ENCODE peak calls at places on chromosomes 4 and X, in eight cellular contexts. Y, K, A, M, G, H, D and C are unnamed samples.

GRCh38 chrX:133699023-133699728 is 283.9 kb upstream of the GPC4 start:
- DNase-seq in K (no peak), H (no peak), D (no peak), G (no peak), Y (no peak), M (no peak), A (no peak), C (no peak)

GRCh38 chr4:37678624-37679023 is 7.6 kb downstream of the RELL1 start:
- DNase-seq in H (no peak), G (no peak), K (no peak), D (no peak), M (no peak), Y (no peak), A (no peak), C (no peak)

GRCh38 chr4:1192493-1193205 is 20.3 kb upstream of the SPON2 start:
- DNase-seq in D (no peak), G (no peak), K (no peak), A (peak; percentile 54), Y (no peak), H (peak; percentile 76), M (no peak), C (no peak)

GRCh38 chr4:80225628-80226027 is 28.3 kb downstream of the PRDM8 start:
- DNase-seq in H (no peak), M (no peak), K (no peak), G (no peak), Y (no peak), A (no peak), D (no peak), C (peak; percentile 72)

GRCh38 chr4:79217043-79217442 is 108.8 kb downstream of the NAA11 start:
- DNase-seq in A (no peak), D (no peak), M (no peak), G (no peak), H (no peak), Y (no peak), K (no peak), C (no peak)

GRCh38 chr4:14180166-14180565 is 552.6 kb upstream of the BOD1L1 start:
- DNase-seq in D (no peak), G (no peak), Y (no peak), H (no peak), A (no peak), M (no peak), K (no peak), C (no peak)

GRCh38 chr4:85740431-85740861 is 265.5 kb downstream of the ARHGAP24 start:
- DNase-seq in K (no peak), Y (no peak), H (no peak), D (no peak), G (no peak), M (no peak), A (no peak), C (no peak)

GRCh38 chr4:52659016-52659721 is at the start of gene USP46:
- DNase-seq in Y (peak; percentile 15), M (peak; percentile 32), D (peak; percentile 19), K (peak; percentile 76), A (peak; percentile 75), H (peak; percentile 53), G (peak; percentile 85), C (peak; percentile 82)

GRCh38 chrX:150546711-150547153 is 21.7 kb upstream of the MTM1 start:
- DNase-seq in K (no peak), D (peak; percentile 13), G (no peak), H (no peak), A (no peak), M (no peak), Y (no peak), C (no peak)

GRCh38 chr4:163191999-163192398 is 25.3 kb upstream of the NAF1 start:
- DNase-seq in G (no peak), M (no peak), K (no peak), H (no peak), D (no peak), Y (peak; percentile 31), A (no peak), C (peak; percentile 31)

GRCh38 chrX:130094712-130095111 is 15.6 kb downstream of the ELF4 start:
- DNase-seq in A (no peak), Y (no peak), H (no peak), G (no peak), M (no peak), D (no peak), K (no peak), C (no peak)

GRCh38 chr4:125719987-125720386 is 405.2 kb downstream of the FAT4 start:
- DNase-seq in G (no peak), Y (peak; percentile 53), D (no peak), M (no peak), K (peak; percentile 65), A (no peak), H (no peak), C (peak; percentile 77)

GRCh38 chrX:134396174-134396573 is 63.8 kb upstream of the HPRT1 start:
- DNase-seq in Y (no peak), A (no peak), D (no peak), G (no peak), K (peak; percentile 43), M (no peak), H (peak; percentile 9), C (peak; percentile 15)

GRCh38 chr4:188171551-188171950 is 32.3 kb downstream of the TRIML1 start:
- DNase-seq in Y (no peak), M (no peak), H (no peak), K (peak; percentile 46), G (no peak), A (no peak), D (no peak), C (peak; percentile 69)

GRCh38 chrX:138986235-138986634 is 274.7 kb upstream of the FGF13 start:
- DNase-seq in G (no peak), M (no peak), D (no peak), H (no peak), K (no peak), Y (no peak), A (no peak), C (peak; percentile 44)

GRCh38 chr4:72902354-72902753 is 167.2 kb downstream of the COX18 start:
- DNase-seq in Y (no peak), A (no peak), M (no peak), D (no peak), G (no peak), K (no peak), H (no peak), C (no peak)

GRCh38 chr4:102343964-102344519 is 1.2 kb downstream of the SLC39A8 start:
- DNase-seq in A (peak; percentile 28), G (peak; percentile 7), M (peak; percentile 59), D (no peak), Y (peak; percentile 41), K (peak; percentile 72), H (no peak), C (peak; percentile 82)

GRCh38 chr4:14110407-14110806 is 482.9 kb upstream of the BOD1L1 start:
- DNase-seq in H (peak; percentile 5), D (no peak), M (no peak), K (peak; percentile 23), A (no peak), Y (no peak), G (no peak), C (peak; percentile 76)

GRCh38 chr4:105246712-105247111 is 100.0 kb downstream of the TET2 start:
- DNase-seq in A (no peak), M (no peak), K (no peak), D (no peak), Y (no peak), G (no peak), H (no peak), C (peak; percentile 1)

GRCh38 chrX:147803948-147804347 is 107.8 kb upstream of the FMR1 start:
- DNase-seq in A (no peak), M (no peak), K (peak; percentile 54), D (no peak), G (no peak), H (peak; percentile 2), Y (no peak), C (peak; percentile 21)

GRCh38 chr4:6272863-6273660 is 3.4 kb downstream of the WFS1 start:
- DNase-seq in D (no peak), G (no peak), K (peak; percentile 51), A (no peak), H (peak; percentile 99), Y (no peak), M (no peak), C (peak; percentile 57)

GRCh38 chr4:16896871-16897270 is 1.6 kb downstream of the LDB2 start:
- DNase-seq in Y (no peak), H (no peak), A (no peak), M (no peak), D (no peak), G (no peak), K (no peak), C (no peak)